ENCODE peak calls at places on chromosomes 2 and 18, in eight cellular contexts. One of them, this sample, is unnamed.

GRCh38 chr2:225040862-225041209 is 1.4 kb downstream of the DOCK10 start:
- DNase-seq in B cell: peak
- DNase-seq in heart right ventricle: no peak
- DNase-seq in progenitor cell of endocrine pancreas: no peak
- DNase-seq in Panc1: no peak
- DNase-seq in astrocyte: no peak
- DNase-seq in MCF 10A: no peak
- DNase-seq in Peyer's patch: peak
- DNase-seq in this sample: peak

GRCh38 chr18:68779169-68779568 is 18.7 kb upstream of the CCDC102B start:
- DNase-seq in B cell: no peak
- DNase-seq in heart right ventricle: no peak
- DNase-seq in progenitor cell of endocrine pancreas: no peak
- DNase-seq in Panc1: no peak
- DNase-seq in astrocyte: no peak
- DNase-seq in MCF 10A: peak
- DNase-seq in Peyer's patch: no peak
- DNase-seq in this sample: no peak

GRCh38 chr2:76711490-76711889 is 810.7 kb downstream of the LRRTM4 start:
- DNase-seq in B cell: no peak
- DNase-seq in heart right ventricle: no peak
- DNase-seq in progenitor cell of endocrine pancreas: no peak
- DNase-seq in Panc1: no peak
- DNase-seq in astrocyte: no peak
- DNase-seq in MCF 10A: no peak
- DNase-seq in Peyer's patch: no peak
- DNase-seq in this sample: no peak

GRCh38 chr2:43070039-43070438 is 156.4 kb downstream of the ZFP36L2 start:
- DNase-seq in B cell: no peak
- DNase-seq in heart right ventricle: peak
- DNase-seq in progenitor cell of endocrine pancreas: no peak
- DNase-seq in Panc1: no peak
- DNase-seq in astrocyte: no peak
- DNase-seq in MCF 10A: no peak
- DNase-seq in Peyer's patch: no peak
- DNase-seq in this sample: no peak

GRCh38 chr2:224892574-224893204 is 149.6 kb downstream of the DOCK10 start:
- DNase-seq in B cell: no peak
- DNase-seq in heart right ventricle: no peak
- DNase-seq in progenitor cell of endocrine pancreas: no peak
- DNase-seq in Panc1: no peak
- DNase-seq in astrocyte: no peak
- DNase-seq in MCF 10A: no peak
- DNase-seq in Peyer's patch: no peak
- DNase-seq in this sample: no peak

GRCh38 chr2:127597046-127597983 is 48.6 kb upstream of the GPR17 start:
- DNase-seq in B cell: no peak
- DNase-seq in heart right ventricle: no peak
- DNase-seq in progenitor cell of endocrine pancreas: no peak
- DNase-seq in Panc1: no peak
- DNase-seq in astrocyte: no peak
- DNase-seq in MCF 10A: no peak
- DNase-seq in Peyer's patch: peak
- DNase-seq in this sample: no peak

GRCh38 chr2:66790651-66791181 is 355.8 kb downstream of the MEIS1 start:
- DNase-seq in B cell: no peak
- DNase-seq in heart right ventricle: no peak
- DNase-seq in progenitor cell of endocrine pancreas: no peak
- DNase-seq in Panc1: no peak
- DNase-seq in astrocyte: peak
- DNase-seq in MCF 10A: peak
- DNase-seq in Peyer's patch: no peak
- DNase-seq in this sample: no peak

GRCh38 chr2:172434821-172435607 is 7.6 kb downstream of the ITGA6 start:
- DNase-seq in B cell: no peak
- DNase-seq in heart right ventricle: no peak
- DNase-seq in progenitor cell of endocrine pancreas: no peak
- DNase-seq in Panc1: no peak
- DNase-seq in astrocyte: no peak
- DNase-seq in MCF 10A: no peak
- DNase-seq in Peyer's patch: no peak
- DNase-seq in this sample: no peak

GRCh38 chr2:23533014-23533730 is 148.2 kb downstream of the KLHL29 start:
- DNase-seq in B cell: no peak
- DNase-seq in heart right ventricle: no peak
- DNase-seq in progenitor cell of endocrine pancreas: no peak
- DNase-seq in Panc1: no peak
- DNase-seq in astrocyte: no peak
- DNase-seq in MCF 10A: no peak
- DNase-seq in Peyer's patch: no peak
- DNase-seq in this sample: no peak

GRCh38 chr2:23531280-23531679 is 146.3 kb downstream of the KLHL29 start:
- DNase-seq in B cell: no peak
- DNase-seq in heart right ventricle: no peak
- DNase-seq in progenitor cell of endocrine pancreas: no peak
- DNase-seq in Panc1: no peak
- DNase-seq in astrocyte: no peak
- DNase-seq in MCF 10A: no peak
- DNase-seq in Peyer's patch: no peak
- DNase-seq in this sample: no peak

GRCh38 chr2:23530909-23531276 is 145.9 kb downstream of the KLHL29 start:
- DNase-seq in B cell: no peak
- DNase-seq in heart right ventricle: no peak
- DNase-seq in progenitor cell of endocrine pancreas: no peak
- DNase-seq in Panc1: no peak
- DNase-seq in astrocyte: no peak
- DNase-seq in MCF 10A: no peak
- DNase-seq in Peyer's patch: no peak
- DNase-seq in this sample: no peak

GRCh38 chr2:23531881-23532280 is 146.9 kb downstream of the KLHL29 start:
- DNase-seq in B cell: no peak
- DNase-seq in heart right ventricle: no peak
- DNase-seq in progenitor cell of endocrine pancreas: no peak
- DNase-seq in Panc1: no peak
- DNase-seq in astrocyte: no peak
- DNase-seq in MCF 10A: no peak
- DNase-seq in Peyer's patch: no peak
- DNase-seq in this sample: no peak

GRCh38 chr2:23532311-23533013 is 147.5 kb downstream of the KLHL29 start:
- DNase-seq in B cell: no peak
- DNase-seq in heart right ventricle: no peak
- DNase-seq in progenitor cell of endocrine pancreas: no peak
- DNase-seq in Panc1: no peak
- DNase-seq in astrocyte: no peak
- DNase-seq in MCF 10A: no peak
- DNase-seq in Peyer's patch: no peak
- DNase-seq in this sample: peak
- TF ChIP-seq CTCF in B cell: no peak
- TF ChIP-seq CTCF in heart right ventricle: no peak
- TF ChIP-seq CTCF in progenitor cell of endocrine pancreas: no peak
- TF ChIP-seq CTCF in Panc1: no peak
- TF ChIP-seq CTCF in astrocyte: no peak
- TF ChIP-seq CTCF in MCF 10A: no peak
- TF ChIP-seq CTCF in Peyer's patch: no peak
- TF ChIP-seq CTCF in this sample: no peak

DNA sequence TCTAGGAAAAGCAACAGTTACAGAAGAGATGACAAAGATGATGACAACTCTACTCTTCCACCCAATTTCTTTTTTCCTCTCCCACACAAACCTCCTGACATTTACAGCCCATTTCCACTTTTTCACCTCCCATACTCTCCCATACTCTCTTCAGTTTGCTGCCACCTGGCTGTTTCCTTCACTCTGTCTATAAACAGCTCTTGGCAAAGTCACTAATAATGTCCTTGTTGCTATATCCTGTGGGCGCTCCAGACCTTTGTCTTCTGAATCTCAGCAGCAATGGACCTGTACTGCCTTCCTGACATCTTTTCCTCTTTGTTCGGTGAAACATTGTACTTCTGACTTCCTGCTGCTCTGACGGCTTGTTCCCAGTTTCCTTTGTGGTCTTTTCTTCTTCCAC is 60.7 kb upstream of the CAVIN2 start:
- DNase-seq in B cell: no peak
- DNase-seq in heart right ventricle: no peak
- DNase-seq in progenitor cell of endocrine pancreas: no peak
- DNase-seq in Panc1: no peak
- DNase-seq in astrocyte: no peak
- DNase-seq in MCF 10A: no peak
- DNase-seq in Peyer's patch: no peak
- DNase-seq in this sample: no peak
- TF ChIP-seq CTCF in B cell: no peak
- TF ChIP-seq CTCF in heart right ventricle: peak
- TF ChIP-seq CTCF in progenitor cell of endocrine pancreas: no peak
- TF ChIP-seq CTCF in Panc1: no peak
- TF ChIP-seq CTCF in astrocyte: no peak
- TF ChIP-seq CTCF in MCF 10A: no peak
- TF ChIP-seq CTCF in Peyer's patch: no peak
- TF ChIP-seq CTCF in this sample: no peak

GRCh38 chr2:62724106-62724505 is 18.6 kb downstream of the EHBP1 start:
- DNase-seq in B cell: no peak
- DNase-seq in heart right ventricle: no peak
- DNase-seq in progenitor cell of endocrine pancreas: no peak
- DNase-seq in Panc1: no peak
- DNase-seq in astrocyte: no peak
- DNase-seq in MCF 10A: no peak
- DNase-seq in Peyer's patch: no peak
- DNase-seq in this sample: no peak

GRCh38 chr2:62725712-62726055 is 20.2 kb downstream of the EHBP1 start:
- DNase-seq in B cell: no peak
- DNase-seq in heart right ventricle: no peak
- DNase-seq in progenitor cell of endocrine pancreas: no peak
- DNase-seq in Panc1: no peak
- DNase-seq in astrocyte: no peak
- DNase-seq in MCF 10A: no peak
- DNase-seq in Peyer's patch: no peak
- DNase-seq in this sample: no peak

GRCh38 chr2:62727259-62727867 is 21.9 kb downstream of the EHBP1 start:
- DNase-seq in B cell: no peak
- DNase-seq in heart right ventricle: no peak
- DNase-seq in progenitor cell of endocrine pancreas: no peak
- DNase-seq in Panc1: no peak
- DNase-seq in astrocyte: no peak
- DNase-seq in MCF 10A: no peak
- DNase-seq in Peyer's patch: no peak
- DNase-seq in this sample: no peak

GRCh38 chr2:62723253-62723652 is 17.7 kb downstream of the EHBP1 start:
- DNase-seq in B cell: no peak
- DNase-seq in heart right ventricle: no peak
- DNase-seq in progenitor cell of endocrine pancreas: no peak
- DNase-seq in Panc1: no peak
- DNase-seq in astrocyte: no peak
- DNase-seq in MCF 10A: no peak
- DNase-seq in Peyer's patch: no peak
- DNase-seq in this sample: no peak

DNA sequence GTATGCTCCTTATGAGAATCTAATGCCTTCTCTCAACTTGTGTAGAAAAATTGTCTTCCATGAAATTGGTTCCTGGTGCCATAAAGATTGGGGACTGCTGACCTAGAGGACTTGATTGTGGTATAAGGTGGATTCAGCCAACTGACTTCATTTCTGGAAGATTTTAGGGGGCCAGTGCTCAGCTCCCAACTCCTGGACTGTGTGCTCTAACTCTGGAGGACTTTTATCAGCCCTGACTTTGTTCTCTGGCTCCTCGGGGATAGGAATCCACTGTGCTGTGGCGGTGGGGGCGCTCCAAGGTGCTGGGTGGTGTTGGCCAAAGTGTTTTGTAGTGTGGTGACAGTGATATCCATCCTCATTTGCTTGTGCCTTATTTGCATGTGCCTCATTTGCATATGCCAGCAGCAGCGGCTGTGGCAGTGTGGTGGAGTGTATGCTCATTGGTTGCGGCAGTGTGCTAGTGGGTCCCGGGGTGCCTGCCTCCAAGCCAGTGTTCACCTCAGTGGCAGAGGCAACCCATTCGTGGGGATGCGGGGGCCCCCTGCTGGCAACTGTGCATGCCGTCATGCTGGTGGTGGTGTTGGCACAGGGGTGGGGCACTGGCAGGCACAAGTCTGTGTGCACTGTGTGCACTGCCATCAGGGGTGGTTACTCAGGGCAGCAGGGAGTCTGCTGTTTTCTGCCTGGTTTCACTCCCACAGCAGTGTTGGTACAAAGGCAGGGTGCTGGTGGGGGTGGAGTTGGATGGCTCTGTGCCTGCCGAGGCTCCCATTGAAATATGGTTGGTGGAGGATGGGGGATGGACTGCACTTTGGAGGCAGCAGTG is 19.6 kb downstream of the EHBP1 start:
- DNase-seq in B cell: no peak
- DNase-seq in heart right ventricle: no peak
- DNase-seq in progenitor cell of endocrine pancreas: no peak
- DNase-seq in Panc1: no peak
- DNase-seq in astrocyte: no peak
- DNase-seq in MCF 10A: peak
- DNase-seq in Peyer's patch: no peak
- DNase-seq in this sample: no peak
- TF ChIP-seq CTCF in B cell: no peak
- TF ChIP-seq CTCF in heart right ventricle: no peak
- TF ChIP-seq CTCF in progenitor cell of endocrine pancreas: peak
- TF ChIP-seq CTCF in Panc1: peak
- TF ChIP-seq CTCF in astrocyte: no peak
- TF ChIP-seq CTCF in MCF 10A: peak
- TF ChIP-seq CTCF in Peyer's patch: peak
- TF ChIP-seq CTCF in this sample: peak

DNA sequence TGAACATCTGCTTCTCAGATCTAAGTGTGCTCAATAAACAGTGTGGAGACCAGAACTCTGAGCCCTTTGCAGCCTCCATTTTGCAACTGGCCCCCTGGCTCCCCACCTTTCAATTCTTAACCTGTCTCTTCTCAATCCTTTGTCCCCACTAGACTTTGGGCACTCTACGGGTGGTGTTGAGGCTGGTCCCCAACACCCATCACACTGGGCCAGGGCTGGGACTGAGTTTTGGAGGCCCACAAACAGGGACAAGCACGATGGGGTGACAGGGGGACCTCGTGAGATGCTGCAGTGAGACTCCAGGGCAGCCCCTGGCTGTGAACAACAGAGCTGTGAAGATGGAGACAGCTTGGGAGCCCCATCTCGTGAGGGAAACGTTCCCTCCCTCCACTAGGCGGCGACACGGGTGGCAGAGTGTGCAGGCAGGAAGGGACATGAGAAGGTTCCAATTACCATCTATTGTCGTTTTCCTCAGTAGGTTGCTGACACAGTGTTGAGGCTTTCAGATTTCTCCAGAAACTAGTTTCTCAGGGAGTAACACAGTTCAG is 1.2 kb downstream of the ANKMY1 start:
- DNase-seq in B cell: peak
- DNase-seq in heart right ventricle: peak
- DNase-seq in progenitor cell of endocrine pancreas: no peak
- DNase-seq in Panc1: no peak
- DNase-seq in astrocyte: no peak
- DNase-seq in MCF 10A: peak
- DNase-seq in Peyer's patch: peak
- DNase-seq in this sample: peak
- TF ChIP-seq CTCF in B cell: peak
- TF ChIP-seq CTCF in heart right ventricle: no peak
- TF ChIP-seq CTCF in progenitor cell of endocrine pancreas: peak
- TF ChIP-seq CTCF in Panc1: peak
- TF ChIP-seq CTCF in astrocyte: peak
- TF ChIP-seq CTCF in MCF 10A: peak
- TF ChIP-seq CTCF in Peyer's patch: peak
- TF ChIP-seq CTCF in this sample: peak

This sample was measured in GM13976.